ENCODE peak calls at places on chromosomes 7 and 10, in nine cellular contexts. D, I, R, C, T, Y, J, U and N are unnamed samples.
A peak's percentile ranks its signal among the peaks of the same experiment; 100 is the strongest.

GRCh38 chr7:360454-361100 is 70.6 kb downstream of the FOXL3 start:
- DNase-seq in J (no peak), T (peak; percentile 29), R (no peak), U (peak; percentile 39), I (no peak), Y (no peak), C (no peak), D (peak; percentile 48), N (no peak)

GRCh38 chr10:25382029-25382810 is 207.4 kb downstream of the GPR158 start:
- DNase-seq in U (no peak), D (no peak), I (no peak), R (no peak), J (no peak), C (no peak), Y (no peak), T (no peak), N (no peak)

GRCh38 chr7:66790725-66791124 is 50.2 kb downstream of the RABGEF1 start:
- DNase-seq in Y (no peak), D (no peak), R (no peak), U (no peak), C (no peak), T (no peak), I (no peak), J (no peak), N (no peak)

GRCh38 chr7:86932038-86932512 is 127.4 kb downstream of the ELAPOR2 start:
- DNase-seq in R (peak; percentile 5), I (no peak), D (no peak), U (no peak), J (no peak), C (no peak), T (peak; percentile 20), Y (no peak), N (no peak)

GRCh38 chr10:102511562-102512274 is 7.9 kb downstream of the SUFU start:
- DNase-seq in T (peak; percentile 60), I (no peak), J (no peak), C (no peak), R (no peak), U (no peak), Y (no peak), D (no peak), N (peak; percentile 48)

GRCh38 chr7:3149961-3150516 is 106.4 kb upstream of the CARD11 start:
- DNase-seq in Y (no peak), T (no peak), J (no peak), C (no peak), R (no peak), I (no peak), U (no peak), D (peak; percentile 53), N (no peak)

GRCh38 chr7:69431626-69432025 is 166.6 kb upstream of the AUTS2 start:
- DNase-seq in T (no peak), I (no peak), C (no peak), J (no peak), R (no peak), Y (no peak), U (no peak), D (no peak), N (no peak)

GRCh38 chr7:47336178-47337020 is 245.5 kb downstream of the TNS3 start:
- DNase-seq in T (no peak), D (peak; percentile 75), R (no peak), U (no peak), Y (no peak), I (no peak), J (peak; percentile 90), C (no peak), N (no peak)

GRCh38 chr10:21526184-21526951 is 886 bp upstream of the SKIDA1 start:
- DNase-seq in T (peak; percentile 86), C (peak; percentile 88), Y (peak; percentile 53), J (peak; percentile 97), D (peak; percentile 93), U (peak; percentile 70), R (peak; percentile 89), I (peak; percentile 64), N (no peak)

GRCh38 chr7:41817386-41817785 is 114.5 kb upstream of the INHBA start:
- DNase-seq in D (no peak), R (no peak), C (no peak), T (peak; percentile 74), Y (no peak), I (no peak), J (no peak), U (no peak), N (no peak)

GRCh38 chr10:33154590-33154989 is 179.9 kb downstream of the NRP1 start:
- DNase-seq in U (no peak), J (no peak), C (no peak), R (no peak), T (no peak), D (no peak), Y (no peak), I (no peak), N (no peak)

GRCh38 chr7:151485006-151485732 is 34.5 kb downstream of the RHEB start:
- DNase-seq in R (peak; percentile 69), U (no peak), J (no peak), D (no peak), I (no peak), Y (no peak), C (no peak), T (no peak), N (no peak)

GRCh38 chr7:142329062-142329788 is 71.4 kb upstream of the PRSS58 start:
- DNase-seq in D (no peak), I (no peak), Y (no peak), C (no peak), U (no peak), T (no peak), J (no peak), R (no peak), N (no peak)

GRCh38 chr7:17041324-17041723 is 159.5 kb upstream of the AGR3 start:
- DNase-seq in R (peak; percentile 54), D (no peak), Y (no peak), J (no peak), U (no peak), T (peak; percentile 84), I (peak; percentile 3), C (no peak), N (no peak)

GRCh38 chr10:44973323-44974081 is 5.1 kb downstream of the DEPP1 start:
- DNase-seq in D (peak; percentile 66), T (peak; percentile 63), R (no peak), J (no peak), Y (no peak), C (peak; percentile 8), U (peak; percentile 46), I (no peak), N (no peak)

GRCh38 chr10:71241114-71241898 is 28.9 kb downstream of the UNC5B start:
- DNase-seq in J (no peak), C (no peak), I (no peak), D (no peak), Y (no peak), U (no peak), R (no peak), T (no peak), N (no peak)

DNA sequence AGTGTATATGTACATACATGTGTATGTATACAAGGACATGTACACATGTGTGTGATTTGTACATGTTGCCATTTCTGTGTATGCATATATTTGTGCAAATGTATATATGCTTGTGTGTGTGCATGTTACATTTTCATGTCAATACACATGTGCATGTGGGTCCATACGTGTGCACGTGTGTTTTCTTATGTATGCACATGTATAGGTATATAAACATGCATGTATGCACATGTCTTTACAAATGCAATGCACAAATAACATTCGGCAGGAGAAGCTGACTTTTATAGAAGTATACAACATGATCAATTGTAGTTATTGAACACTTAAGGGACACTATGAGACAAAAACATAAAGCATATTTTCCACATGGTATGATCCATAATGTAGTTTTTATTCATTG is 307.4 kb upstream of the SEMA3C start:
- DNase-seq in J (no peak), D (no peak), U (no peak), R (no peak), C (no peak), Y (no peak), T (no peak), I (no peak), N (no peak)
- TF ChIP-seq POLR2A in J (no peak), D (no peak), U (no peak), R (no peak), C (no peak), Y (no peak), T (no peak), I (no peak), N (no peak)

DNA sequence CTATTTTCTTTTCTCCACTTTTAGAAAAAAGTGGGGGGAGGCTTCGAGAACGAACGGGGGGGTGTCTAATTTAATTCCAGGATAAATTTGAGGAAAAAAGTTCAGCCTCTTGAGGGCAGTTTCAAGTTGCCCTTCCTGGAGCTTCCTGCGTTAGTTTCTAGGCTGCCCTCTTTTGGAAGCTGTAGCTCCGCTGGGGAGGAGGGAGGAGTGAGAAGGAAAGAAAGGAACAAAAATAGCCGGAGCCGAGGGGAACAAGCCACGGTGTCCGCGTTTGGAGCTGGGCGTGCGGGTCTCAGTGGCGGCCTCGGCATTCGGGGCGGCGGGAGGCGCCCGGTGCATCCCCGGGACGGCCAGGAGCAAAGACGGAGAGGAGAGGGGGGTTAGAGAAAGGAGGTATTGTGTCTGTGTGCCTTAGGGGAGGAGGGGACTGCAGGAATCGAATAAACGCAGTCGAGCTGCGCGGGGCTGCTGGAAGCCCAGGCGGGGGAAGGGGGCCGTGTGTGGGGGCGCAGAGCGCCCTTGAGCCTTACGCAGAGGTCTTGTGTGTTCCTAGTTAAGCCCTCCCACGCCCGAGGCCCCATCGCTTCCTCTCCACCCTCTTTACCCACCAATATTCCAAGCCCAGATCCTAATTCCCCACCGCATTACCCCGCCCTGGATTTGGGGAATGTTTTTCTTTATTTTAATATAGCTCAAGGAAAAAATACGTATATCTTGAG is 2.0 kb upstream of the TNRC18 start:
- DNase-seq in U (peak; percentile 75), J (peak; percentile 94), T (peak; percentile 94), D (peak; percentile 89), Y (peak; percentile 65), I (peak; percentile 88), C (peak; percentile 85), R (peak; percentile 87), N (no peak)
- TF ChIP-seq POLR2A in U (peak; percentile 54), J (no peak), T (peak; percentile 48), D (peak; percentile 72), Y (no peak), I (no peak), C (peak; percentile 63), R (peak; percentile 30), N (no peak)

DNA sequence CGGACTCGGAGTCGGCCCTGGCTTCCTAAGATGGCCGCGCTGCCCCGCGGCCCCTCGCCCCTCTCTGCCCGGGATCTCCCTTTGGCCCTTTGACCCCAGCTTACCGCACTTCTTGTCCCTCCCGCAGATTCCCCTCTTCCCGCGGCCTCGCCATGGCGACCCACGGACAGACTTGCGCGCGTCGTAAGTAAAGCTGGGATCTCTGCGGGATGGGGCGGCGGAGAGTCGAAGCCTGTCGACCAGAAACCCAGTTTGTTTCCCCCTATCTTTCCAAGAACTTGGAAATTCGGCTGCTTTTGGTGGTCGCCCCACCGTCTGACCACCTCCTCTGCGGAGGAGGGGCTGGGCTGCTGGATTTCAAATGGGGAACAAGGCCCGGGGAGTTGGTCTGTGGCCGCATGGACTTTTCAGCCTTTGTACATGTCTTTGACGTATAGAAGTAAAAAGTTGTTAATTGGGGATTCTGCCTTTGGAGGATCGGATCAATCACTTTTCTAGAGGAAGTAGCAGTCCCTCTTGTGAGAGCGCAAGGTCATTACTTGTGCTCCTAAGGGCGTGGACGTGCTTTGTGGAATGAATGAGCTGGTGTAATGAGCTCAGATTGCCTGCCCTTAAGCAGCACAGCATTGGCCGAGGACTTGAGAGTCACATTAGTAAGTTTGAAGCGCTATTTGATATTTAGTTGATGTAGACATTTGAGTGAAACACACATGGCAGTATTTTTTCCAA is 575 bp downstream of the VDAC2 start:
- DNase-seq in U (no peak), Y (peak; percentile 42), R (peak; percentile 68), T (peak; percentile 65), I (peak; percentile 48), C (no peak), D (peak; percentile 58), J (no peak), N (no peak)
- TF ChIP-seq POLR2A in U (peak; percentile 53), Y (no peak), R (no peak), T (no peak), I (no peak), C (no peak), D (no peak), J (no peak), N (no peak)

GRCh38 chr7:157704365-157704764 is 367.6 kb downstream of the DNAJB6 start:
- DNase-seq in R (no peak), U (no peak), T (no peak), Y (no peak), J (peak; percentile 59), I (no peak), C (no peak), D (peak; percentile 21), N (no peak)
- TF ChIP-seq POLR2A in R (no peak), U (no peak), T (no peak), Y (no peak), J (no peak), I (no peak), C (no peak), D (no peak), N (no peak)